ENCODE peak calls at places on chromosomes 6 and 20, in nine cellular contexts. One of them, this sample, is unnamed.
A peak's percentile ranks its signal among the peaks of the same experiment; 100 is the strongest.

GRCh38 chr6:7727951-7728854 is 2.3 kb downstream of the BMP6 start:
- DNase-seq in ovary: peak; percentile 44
- DNase-seq in body of pancreas: no peak
- DNase-seq in PC-9: no peak
- DNase-seq in heart left ventricle: peak; percentile 31
- DNase-seq in pancreas: peak; percentile 56
- DNase-seq in PC-3: peak; percentile 22
- DNase-seq in small intestine: no peak
- DNase-seq in colonic mucosa: peak; percentile 24
- DNase-seq in this sample: no peak

GRCh38 chr6:13273202-13273930 is 55.0 kb downstream of the TBC1D7 start:
- DNase-seq in ovary: no peak
- DNase-seq in PC-3: no peak
- DNase-seq in pancreas: no peak
- DNase-seq in heart left ventricle: no peak
- DNase-seq in body of pancreas: no peak
- DNase-seq in PC-9: no peak
- DNase-seq in small intestine: no peak
- DNase-seq in colonic mucosa: no peak
- DNase-seq in this sample: no peak

GRCh38 chr6:137401058-137401457 is 93.1 kb downstream of the OLIG3 start:
- DNase-seq in PC-9: no peak
- DNase-seq in heart left ventricle: no peak
- DNase-seq in body of pancreas: no peak
- DNase-seq in PC-3: no peak
- DNase-seq in small intestine: no peak
- DNase-seq in pancreas: no peak
- DNase-seq in ovary: no peak
- DNase-seq in colonic mucosa: no peak
- DNase-seq in this sample: peak; percentile 34

GRCh38 chr6:37321516-37321915 is 32.3 kb upstream of the RNF8 start:
- DNase-seq in heart left ventricle: no peak
- DNase-seq in small intestine: peak; percentile 32
- DNase-seq in PC-9: no peak
- DNase-seq in ovary: no peak
- DNase-seq in colonic mucosa: no peak
- DNase-seq in pancreas: no peak
- DNase-seq in PC-3: no peak
- DNase-seq in body of pancreas: no peak
- DNase-seq in this sample: no peak

GRCh38 chr6:125099211-125100017 is 54.2 kb upstream of the TPD52L1 start:
- DNase-seq in pancreas: peak; percentile 82
- DNase-seq in heart left ventricle: peak; percentile 76
- DNase-seq in PC-3: peak; percentile 60
- DNase-seq in ovary: peak; percentile 60
- DNase-seq in body of pancreas: peak; percentile 41
- DNase-seq in PC-9: peak; percentile 74
- DNase-seq in small intestine: peak; percentile 24
- DNase-seq in colonic mucosa: peak; percentile 34
- DNase-seq in this sample: no peak

GRCh38 chr6:53214172-53214571 is 65.5 kb upstream of the GCM1 start:
- DNase-seq in colonic mucosa: no peak
- DNase-seq in small intestine: no peak
- DNase-seq in PC-3: no peak
- DNase-seq in ovary: no peak
- DNase-seq in heart left ventricle: no peak
- DNase-seq in body of pancreas: no peak
- DNase-seq in pancreas: no peak
- DNase-seq in PC-9: no peak
- DNase-seq in this sample: no peak

GRCh38 chr6:166567107-166567506 is 19.4 kb downstream of the RAMACL start:
- DNase-seq in heart left ventricle: no peak
- DNase-seq in pancreas: no peak
- DNase-seq in ovary: no peak
- DNase-seq in small intestine: no peak
- DNase-seq in body of pancreas: no peak
- DNase-seq in PC-3: peak; percentile 91
- DNase-seq in colonic mucosa: no peak
- DNase-seq in PC-9: no peak
- DNase-seq in this sample: no peak

GRCh38 chr6:121520337-121521163 is 85.1 kb downstream of the GJA1 start:
- DNase-seq in colonic mucosa: no peak
- DNase-seq in PC-9: no peak
- DNase-seq in small intestine: no peak
- DNase-seq in pancreas: no peak
- DNase-seq in heart left ventricle: no peak
- DNase-seq in PC-3: peak; percentile 11
- DNase-seq in ovary: no peak
- DNase-seq in body of pancreas: no peak
- DNase-seq in this sample: no peak

GRCh38 chr20:17949899-17950298 is 18.7 kb downstream of the SNX5 start:
- DNase-seq in ovary: no peak
- DNase-seq in pancreas: no peak
- DNase-seq in PC-3: no peak
- DNase-seq in PC-9: no peak
- DNase-seq in colonic mucosa: no peak
- DNase-seq in body of pancreas: no peak
- DNase-seq in small intestine: no peak
- DNase-seq in heart left ventricle: no peak
- DNase-seq in this sample: no peak

GRCh38 chr6:11163932-11164331 is 52.4 kb upstream of the ERVFRD-1 start:
- DNase-seq in heart left ventricle: no peak
- DNase-seq in PC-3: no peak
- DNase-seq in PC-9: no peak
- DNase-seq in pancreas: no peak
- DNase-seq in body of pancreas: no peak
- DNase-seq in ovary: no peak
- DNase-seq in colonic mucosa: no peak
- DNase-seq in small intestine: no peak
- DNase-seq in this sample: no peak

GRCh38 chr20:47867831-47868230 is 82.5 kb upstream of the SULF2 start:
- DNase-seq in heart left ventricle: no peak
- DNase-seq in small intestine: no peak
- DNase-seq in PC-3: no peak
- DNase-seq in ovary: no peak
- DNase-seq in body of pancreas: no peak
- DNase-seq in colonic mucosa: no peak
- DNase-seq in pancreas: no peak
- DNase-seq in PC-9: no peak
- DNase-seq in this sample: no peak

GRCh38 chr6:32816746-32817204 is at the start of gene HLA-DOB:
- DNase-seq in small intestine: peak; percentile 47
- DNase-seq in heart left ventricle: no peak
- DNase-seq in body of pancreas: no peak
- DNase-seq in PC-3: peak; percentile 76
- DNase-seq in colonic mucosa: no peak
- DNase-seq in PC-9: peak; percentile 76
- DNase-seq in ovary: no peak
- DNase-seq in pancreas: no peak
- DNase-seq in this sample: peak; percentile 55

GRCh38 chr6:63671098-63671754 is 35.6 kb downstream of the PHF3 start:
- DNase-seq in small intestine: peak; percentile 45
- DNase-seq in heart left ventricle: no peak
- DNase-seq in body of pancreas: no peak
- DNase-seq in PC-3: no peak
- DNase-seq in pancreas: no peak
- DNase-seq in colonic mucosa: no peak
- DNase-seq in ovary: no peak
- DNase-seq in PC-9: no peak
- DNase-seq in this sample: no peak

GRCh38 chr6:63672582-63673129 is 37.1 kb downstream of the PHF3 start:
- DNase-seq in heart left ventricle: no peak
- DNase-seq in small intestine: no peak
- DNase-seq in body of pancreas: no peak
- DNase-seq in pancreas: no peak
- DNase-seq in PC-3: no peak
- DNase-seq in colonic mucosa: no peak
- DNase-seq in PC-9: no peak
- DNase-seq in ovary: no peak
- DNase-seq in this sample: no peak

GRCh38 chr6:63675138-63675537 is 39.5 kb downstream of the PHF3 start:
- DNase-seq in small intestine: peak; percentile 53
- DNase-seq in ovary: no peak
- DNase-seq in pancreas: no peak
- DNase-seq in colonic mucosa: no peak
- DNase-seq in PC-3: no peak
- DNase-seq in PC-9: no peak
- DNase-seq in heart left ventricle: no peak
- DNase-seq in body of pancreas: no peak
- DNase-seq in this sample: no peak

GRCh38 chr6:63674635-63675034 is 39.0 kb downstream of the PHF3 start:
- DNase-seq in ovary: no peak
- DNase-seq in pancreas: no peak
- DNase-seq in colonic mucosa: no peak
- DNase-seq in body of pancreas: no peak
- DNase-seq in PC-3: no peak
- DNase-seq in PC-9: no peak
- DNase-seq in heart left ventricle: no peak
- DNase-seq in small intestine: peak; percentile 65
- DNase-seq in this sample: no peak

GRCh38 chr6:63673692-63674091 is 38.1 kb downstream of the PHF3 start:
- DNase-seq in colonic mucosa: no peak
- DNase-seq in PC-3: no peak
- DNase-seq in PC-9: no peak
- DNase-seq in heart left ventricle: no peak
- DNase-seq in ovary: no peak
- DNase-seq in small intestine: no peak
- DNase-seq in body of pancreas: no peak
- DNase-seq in pancreas: no peak
- DNase-seq in this sample: no peak
- H3K4me1 ChIP-seq in colonic mucosa: no peaks in the 10 kb centered on the region
- H3K4me1 ChIP-seq in PC-3: no peaks in the 10 kb centered on the region
- H3K4me1 ChIP-seq in PC-9: no peaks in the 10 kb centered on the region
- H3K4me1 ChIP-seq in heart left ventricle: no peaks in the 10 kb centered on the region
- H3K4me1 ChIP-seq in ovary: peaks cover 7% of the 10 kb centered on the region
- H3K4me1 ChIP-seq in small intestine: peaks cover 19% of the 10 kb centered on the region
- H3K4me1 ChIP-seq in body of pancreas: peaks cover 51% of the 10 kb centered on the region
- H3K4me1 ChIP-seq in pancreas: peaks cover 17% of the 10 kb centered on the region
- H3K4me1 ChIP-seq in this sample: peaks cover 73% of the 10 kb centered on the region

DNA sequence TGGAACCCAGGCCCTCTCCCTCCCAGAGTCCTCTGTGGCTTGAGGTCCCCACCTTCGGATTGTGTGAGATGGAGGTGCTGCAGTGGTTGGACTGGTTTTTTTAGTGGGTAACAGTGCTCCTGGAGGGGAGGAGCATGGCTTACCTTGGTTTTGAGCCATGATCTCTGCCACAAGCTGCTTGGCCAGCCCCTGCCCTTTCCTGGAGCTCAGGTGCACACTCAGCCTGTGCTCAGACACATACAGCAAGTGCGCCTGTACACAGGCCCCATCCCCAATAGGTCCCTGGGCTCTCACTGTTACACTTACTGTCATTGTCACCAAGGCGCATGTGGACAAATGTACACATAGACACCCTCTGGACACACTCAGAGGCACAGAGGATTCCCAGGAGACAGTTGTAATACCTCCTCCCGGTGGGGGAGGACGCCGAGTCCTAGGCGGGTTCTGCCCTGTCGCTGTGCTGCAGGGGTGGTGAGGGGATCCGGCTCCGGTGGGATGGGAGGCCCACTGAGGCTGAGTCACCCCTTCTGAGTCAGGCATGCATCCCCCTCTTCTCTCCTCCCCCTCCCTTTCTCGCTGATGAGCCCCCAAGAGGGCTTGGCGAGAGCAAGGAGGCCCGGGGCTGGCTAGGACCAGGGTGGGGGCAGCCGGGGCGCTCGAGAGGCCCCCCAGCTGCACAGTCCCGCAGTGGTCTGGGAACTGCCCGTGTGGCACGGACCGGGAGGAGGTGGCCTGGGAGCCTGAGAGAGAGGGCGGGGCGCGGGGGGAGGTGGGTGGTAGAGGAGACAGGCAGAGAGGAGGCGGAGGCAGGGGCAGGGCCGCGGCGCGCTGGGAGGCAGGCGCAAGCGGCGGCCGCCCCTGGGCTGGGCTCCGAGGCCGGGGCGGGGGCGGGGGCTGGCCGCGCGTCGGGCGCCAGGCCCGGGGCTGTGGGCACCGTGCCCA is 515 bp upstream of the EPB41L1 start:
- DNase-seq in pancreas: peak; percentile 91
- DNase-seq in PC-9: peak; percentile 89
- DNase-seq in colonic mucosa: peak; percentile 88
- DNase-seq in ovary: peak; percentile 89
- DNase-seq in heart left ventricle: peak; percentile 90
- DNase-seq in PC-3: peak; percentile 75
- DNase-seq in small intestine: peak; percentile 49
- DNase-seq in body of pancreas: peak; percentile 90
- DNase-seq in this sample: no peak
- H3K4me1 ChIP-seq in pancreas: no peaks in the 10 kb centered on the region
- H3K4me1 ChIP-seq in PC-9: peaks cover 40% of the 10 kb centered on the region
- H3K4me1 ChIP-seq in colonic mucosa: no peaks in the 10 kb centered on the region
- H3K4me1 ChIP-seq in ovary: peaks cover 10% of the 10 kb centered on the region
- H3K4me1 ChIP-seq in heart left ventricle: peaks cover 14% of the 10 kb centered on the region
- H3K4me1 ChIP-seq in PC-3: peaks cover 17% of the 10 kb centered on the region
- H3K4me1 ChIP-seq in small intestine: no peaks in the 10 kb centered on the region
- H3K4me1 ChIP-seq in body of pancreas: peaks cover 47% of the 10 kb centered on the region
- H3K4me1 ChIP-seq in this sample: peaks cover 44% of the 10 kb centered on the region

DNA sequence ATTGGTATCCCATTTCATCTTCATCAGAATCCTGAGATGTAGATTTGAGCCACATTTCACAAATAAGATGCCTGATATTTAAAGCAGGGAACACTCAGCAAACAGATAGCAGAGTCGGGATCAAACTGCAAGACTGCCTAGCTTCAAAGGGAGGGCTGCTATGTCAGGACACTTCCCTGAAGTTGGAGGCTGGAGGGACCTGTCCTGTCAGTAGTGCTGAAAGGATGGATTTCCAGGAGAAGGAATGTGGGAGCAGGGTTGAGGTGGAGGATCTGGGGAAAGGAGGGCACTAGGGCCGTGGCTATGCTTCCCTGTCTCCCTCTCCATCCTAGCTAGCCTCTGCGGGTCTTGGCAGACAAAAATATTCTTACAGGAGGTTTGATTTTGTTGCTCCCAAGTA is 32.2 kb downstream of the COX4I2 start:
- DNase-seq in small intestine: no peak
- DNase-seq in colonic mucosa: no peak
- DNase-seq in pancreas: no peak
- DNase-seq in ovary: no peak
- DNase-seq in PC-3: no peak
- DNase-seq in PC-9: no peak
- DNase-seq in body of pancreas: no peak
- DNase-seq in heart left ventricle: no peak
- DNase-seq in this sample: no peak
- H3K4me1 ChIP-seq in small intestine: peaks cover 10% of the 10 kb centered on the region
- H3K4me1 ChIP-seq in colonic mucosa: peaks cover 32% of the 10 kb centered on the region
- H3K4me1 ChIP-seq in pancreas: peaks cover 39% of the 10 kb centered on the region
- H3K4me1 ChIP-seq in ovary: peaks cover 23% of the 10 kb centered on the region
- H3K4me1 ChIP-seq in PC-3: peaks cover 19% of the 10 kb centered on the region
- H3K4me1 ChIP-seq in PC-9: peaks cover 25% of the 10 kb centered on the region
- H3K4me1 ChIP-seq in body of pancreas: peaks cover 89% of the 10 kb centered on the region
- H3K4me1 ChIP-seq in heart left ventricle: peaks cover 95% of the 10 kb centered on the region
- H3K4me1 ChIP-seq in this sample: peaks cover 94% of the 10 kb centered on the region

DNA sequence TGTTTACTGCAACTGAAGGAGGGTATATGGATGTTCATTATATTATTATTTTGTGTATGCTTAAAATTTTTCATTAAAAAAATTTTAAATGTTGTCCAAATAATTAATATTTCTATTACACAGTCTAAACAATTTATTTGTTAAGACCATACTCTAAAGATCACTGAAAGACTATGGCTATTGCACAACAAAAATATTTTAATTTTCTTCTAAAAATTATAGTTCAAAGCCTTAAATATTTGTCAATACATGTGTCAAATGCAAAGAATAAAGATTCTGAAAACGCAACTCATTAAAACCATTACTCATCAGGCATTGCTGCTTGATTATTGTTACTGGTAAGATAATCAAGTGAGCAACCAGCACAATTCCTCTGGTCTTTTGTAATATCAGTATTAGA is 2.2 kb downstream of the MMS22L start:
- DNase-seq in small intestine: no peak
- DNase-seq in colonic mucosa: no peak
- DNase-seq in PC-9: no peak
- DNase-seq in PC-3: no peak
- DNase-seq in ovary: no peak
- DNase-seq in pancreas: no peak
- DNase-seq in body of pancreas: no peak
- DNase-seq in heart left ventricle: no peak
- DNase-seq in this sample: no peak
- H3K4me1 ChIP-seq in small intestine: peaks cover 3% of the 10 kb centered on the region
- H3K4me1 ChIP-seq in colonic mucosa: no peaks in the 10 kb centered on the region
- H3K4me1 ChIP-seq in PC-9: peaks cover 21% of the 10 kb centered on the region
- H3K4me1 ChIP-seq in PC-3: peaks cover 15% of the 10 kb centered on the region
- H3K4me1 ChIP-seq in ovary: no peaks in the 10 kb centered on the region
- H3K4me1 ChIP-seq in pancreas: no peaks in the 10 kb centered on the region
- H3K4me1 ChIP-seq in body of pancreas: peaks cover 13% of the 10 kb centered on the region
- H3K4me1 ChIP-seq in heart left ventricle: no peaks in the 10 kb centered on the region
- H3K4me1 ChIP-seq in this sample: peaks cover 11% of the 10 kb centered on the region